ENCODE peak calls at places on chromosome 3, in seven cellular contexts. H is IMR-90; Z is uterus; D is OCI-LY7; P is lower lobe of right lung; W is NT2/D1; M is CD4-positive, CD25-positive, alpha-beta regulatory T cell. L is an unnamed sample. For H3K4me1, the result is how much of the 10 kb centered on the place peaks cover.

GRCh38 chr3:87987952-87988351 is 70.9 kb downstream of the CGGBP1 start:
- DNase-seq in H (no peak), Z (no peak), D (no peak), P (no peak), W (peak), M (no peak), L (no peak)

GRCh38 chr3:127706312-127706711 is 33.6 kb downstream of the ABTB1 start:
- DNase-seq in H (no peak), Z (no peak), D (no peak), P (peak), W (no peak), M (no peak), L (no peak)

GRCh38 chr3:45026957-45027356 is 854 bp downstream of the CLEC3B start:
- DNase-seq in H (peak), Z (peak), D (no peak), P (peak), W (peak), M (no peak), L (no peak)

GRCh38 chr3:180250172-180250571 is 213.4 kb upstream of the PEX5L start:
- DNase-seq in H (peak), Z (no peak), D (no peak), P (no peak), W (no peak), M (no peak), L (no peak)

GRCh38 chr3:48082580-48083187 is 66.5 kb upstream of the MAP4 start:
- DNase-seq in H (no peak), Z (no peak), D (no peak), P (no peak), W (no peak), M (no peak), L (no peak)

GRCh38 chr3:12143949-12144504 is 14.7 kb downstream of the TIMP4 start:
- DNase-seq in H (peak), Z (peak), D (no peak), P (peak), W (no peak), M (no peak), L (peak)

GRCh38 chr3:39291903-39292329 is 12.1 kb upstream of the CX3CR1 start:
- DNase-seq in H (peak), Z (peak), D (peak), P (peak), W (peak), M (peak), L (no peak)

GRCh38 chr3:33581666-33582065 is 136.4 kb downstream of the CLASP2 start:
- DNase-seq in H (no peak), Z (no peak), D (no peak), P (no peak), W (no peak), M (no peak), L (no peak)

GRCh38 chr3:62142280-62142679 is 231.1 kb downstream of the FEZF2 start:
- DNase-seq in H (no peak), Z (no peak), D (no peak), P (no peak), W (no peak), M (no peak), L (no peak)

GRCh38 chr3:154059798-154060197 is 61.4 kb upstream of the ARHGEF26 start:
- DNase-seq in H (no peak), Z (no peak), D (no peak), P (no peak), W (no peak), M (no peak), L (no peak)

GRCh38 chr3:16512435-16513140 is 911 bp downstream of the RFTN1 start:
- DNase-seq in H (no peak), Z (peak), D (peak), P (peak), W (no peak), M (peak), L (peak)

GRCh38 chr3:185961675-185962232 is 23.9 kb upstream of the TRA2B start:
- DNase-seq in H (no peak), Z (no peak), D (no peak), P (no peak), W (no peak), M (no peak), L (no peak)

GRCh38 chr3:127954642-127955041 is 39.6 kb downstream of the KBTBD12 start:
- DNase-seq in H (no peak), Z (no peak), D (no peak), P (no peak), W (no peak), M (no peak), L (no peak)

GRCh38 chr3:79534732-79535131 is 233.1 kb downstream of the ROBO1 start:
- DNase-seq in H (no peak), Z (no peak), D (no peak), P (no peak), W (no peak), M (no peak), L (no peak)

GRCh38 chr3:181711325-181712135 is at the start of gene SOX2:
- DNase-seq in H (peak), Z (no peak), D (peak), P (peak), W (peak), M (no peak), L (no peak)

GRCh38 chr3:165491487-165491886 is 295.3 kb upstream of the SLITRK3 start:
- DNase-seq in H (peak), Z (peak), D (no peak), P (no peak), W (no peak), M (no peak), L (no peak)

GRCh38 chr3:67601919-67602608 is 52.3 kb downstream of the SUCLG2 start:
- DNase-seq in H (no peak), Z (no peak), D (no peak), P (no peak), W (no peak), M (no peak), L (no peak)

GRCh38 chr3:172156309-172156998 is 117.1 kb downstream of the FNDC3B start:
- DNase-seq in H (no peak), Z (no peak), D (no peak), P (peak), W (no peak), M (no peak), L (no peak)

GRCh38 chr3:188264231-188265213 is 110.6 kb downstream of the LPP start:
- DNase-seq in H (peak), Z (peak), D (no peak), P (no peak), W (no peak), M (no peak), L (peak)

GRCh38 chr3:31934866-31935265 is 46.2 kb downstream of the OSBPL10 start:
- DNase-seq in H (no peak), Z (no peak), D (no peak), P (no peak), W (no peak), M (no peak), L (no peak)

GRCh38 chr3:140250010-140250825 is 315.2 kb downstream of the CLSTN2 start:
- DNase-seq in H (no peak), Z (no peak), D (no peak), P (no peak), W (no peak), M (no peak), L (no peak)

GRCh38 chr3:98826126-98826525 is 63.0 kb downstream of the ST3GAL6 start:
- DNase-seq in H (no peak), Z (no peak), D (no peak), P (no peak), W (no peak), M (no peak), L (no peak)

GRCh38 chr3:171948674-171949073 is 90.7 kb upstream of the FNDC3B start:
- DNase-seq in H (no peak), Z (no peak), D (no peak), P (no peak), W (no peak), M (no peak), L (no peak)

GRCh38 chr3:50345586-50345985 is at the start of gene ZMYND10:
- DNase-seq in H (peak), Z (peak), D (peak), P (peak), W (peak), M (peak), L (no peak)

GRCh38 chr3:47250309-47251060 is 32.1 kb downstream of the KIF9 start:
- DNase-seq in H (peak), Z (no peak), D (peak), P (peak), W (peak), M (no peak), L (no peak)

GRCh38 chr3:63343674-63344073 is 65.6 kb downstream of the SYNPR start:
- DNase-seq in H (peak), Z (peak), D (peak), P (peak), W (peak), M (no peak), L (no peak)

GRCh38 chr3:174955513-174956001 is 96.4 kb downstream of the NAALADL2 start:
- DNase-seq in H (peak), Z (no peak), D (no peak), P (no peak), W (no peak), M (no peak), L (no peak)

GRCh38 chr3:154614078-154614477 is 184.1 kb upstream of the GPR149 start:
- DNase-seq in H (no peak), Z (no peak), D (no peak), P (no peak), W (no peak), M (no peak), L (no peak)

GRCh38 chr3:53384465-53385277 is 37.3 kb upstream of the DCP1A start:
- DNase-seq in H (no peak), Z (no peak), D (no peak), P (no peak), W (no peak), M (no peak), L (no peak)
- H3K4me1 ChIP-seq in H (under half), Z (under half), D (under half), P (under half), W (under half), M (under half), L (under half)

DNA sequence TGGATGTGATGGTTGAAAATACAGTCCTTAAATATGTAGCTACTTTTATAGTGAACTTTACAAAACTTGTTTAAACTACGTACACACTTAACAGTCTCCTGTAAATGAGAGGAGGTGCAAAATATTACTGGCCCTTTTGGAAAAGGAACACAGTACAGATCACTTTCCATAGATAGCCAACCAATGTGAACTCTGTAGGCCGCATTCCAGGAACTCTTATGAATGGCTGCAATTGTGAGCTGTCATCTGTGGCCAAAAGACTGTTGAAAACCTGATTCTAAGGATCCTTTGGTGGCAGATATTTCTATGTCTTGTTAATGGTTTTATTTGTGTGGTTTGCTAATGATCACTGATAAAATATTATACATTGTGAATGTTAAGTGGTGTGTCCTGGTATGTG is 6.2 kb downstream of the TSC22D2 start:
- DNase-seq in H (peak), Z (no peak), D (peak), P (no peak), W (no peak), M (no peak), L (no peak)
- H3K4me3 ChIP-seq in H (peak), Z (peak), D (peak), P (peak), W (no peak), M (peak), L (peak)

GRCh38 chr3:194138098-194138474 is 2.1 kb downstream of the HES1 start:
- DNase-seq in H (no peak), Z (no peak), D (no peak), P (no peak), W (no peak), M (no peak), L (no peak)
- H3K4me1 ChIP-seq in H (under half), Z (under half), D (under half), P (half or more), W (under half), M (half or more), L (under half)

GRCh38 chr3:3799173-3800075 is at the start of gene LRRN1:
- DNase-seq in H (no peak), Z (peak), D (no peak), P (peak), W (peak), M (no peak), L (peak)

GRCh38 chr3:3800076-3800448 is 831 bp downstream of the LRRN1 start:
- DNase-seq in H (no peak), Z (peak), D (no peak), P (peak), W (peak), M (no peak), L (no peak)

GRCh38 chr3:3800685-3801509 is 1.7 kb downstream of the LRRN1 start:
- DNase-seq in H (no peak), Z (peak), D (no peak), P (peak), W (peak), M (no peak), L (no peak)

GRCh38 chr3:3802021-3802420 is 2.8 kb downstream of the LRRN1 start:
- DNase-seq in H (no peak), Z (no peak), D (no peak), P (no peak), W (peak), M (no peak), L (no peak)

GRCh38 chr3:3801510-3801841 is 2.2 kb downstream of the LRRN1 start:
- DNase-seq in H (no peak), Z (no peak), D (no peak), P (no peak), W (peak), M (no peak), L (no peak)
- H3K4me3 ChIP-seq in H (no peak), Z (no peak), D (no peak), P (no peak), W (peak), M (no peak), L (no peak)

L was measured in ascending aorta.